ENCODE peak calls at places on chromosomes 11 and 22, in six cellular contexts. One of them, this sample, is unnamed.
A peak's percentile ranks its signal among the peaks of the same experiment; 100 is the strongest.

GRCh38 chr11:117837070-117837776 is 12.7 kb upstream of the FXYD2 start:
- DNase-seq in esophagus squamous epithelium: no peak
- DNase-seq in right lobe of liver: peak; percentile 33
- DNase-seq in heart left ventricle: peak; percentile 27
- DNase-seq in transverse colon: peak; percentile 6
- DNase-seq in K562: no peak
- DNase-seq in this sample: no peak

GRCh38 chr22:25698986-25699385 is 43.0 kb upstream of the MYO18B start:
- DNase-seq in esophagus squamous epithelium: no peak
- DNase-seq in transverse colon: no peak
- DNase-seq in right lobe of liver: no peak
- DNase-seq in heart left ventricle: no peak
- DNase-seq in K562: no peak
- DNase-seq in this sample: no peak

GRCh38 chr22:29842740-29843139 is 4.7 kb upstream of the ASCC2 start:
- DNase-seq in esophagus squamous epithelium: no peak
- DNase-seq in right lobe of liver: no peak
- DNase-seq in K562: no peak
- DNase-seq in heart left ventricle: no peak
- DNase-seq in transverse colon: no peak
- DNase-seq in this sample: peak; percentile 48

GRCh38 chr11:8814923-8815240 is 96.1 kb upstream of the AKIP1 start:
- DNase-seq in heart left ventricle: no peak
- DNase-seq in esophagus squamous epithelium: no peak
- DNase-seq in transverse colon: no peak
- DNase-seq in right lobe of liver: no peak
- DNase-seq in K562: no peak
- DNase-seq in this sample: no peak

GRCh38 chr22:26499188-26499703 is 13.0 kb downstream of the TFIP11 start:
- DNase-seq in K562: no peak
- DNase-seq in heart left ventricle: no peak
- DNase-seq in transverse colon: no peak
- DNase-seq in right lobe of liver: no peak
- DNase-seq in esophagus squamous epithelium: no peak
- DNase-seq in this sample: no peak

GRCh38 chr22:20131593-20131855 is at the start of gene ZDHHC8:
- DNase-seq in K562: peak; percentile 96
- DNase-seq in heart left ventricle: peak; percentile 59
- DNase-seq in transverse colon: peak; percentile 49
- DNase-seq in right lobe of liver: no peak
- DNase-seq in esophagus squamous epithelium: no peak
- DNase-seq in this sample: no peak

GRCh38 chr11:65793144-65793581 is 6.3 kb downstream of the OVOL1 start:
- DNase-seq in transverse colon: peak; percentile 88
- DNase-seq in K562: no peak
- DNase-seq in heart left ventricle: no peak
- DNase-seq in esophagus squamous epithelium: no peak
- DNase-seq in right lobe of liver: peak; percentile 84
- DNase-seq in this sample: peak; percentile 67

GRCh38 chr11:30938801-30939200 is 352.6 kb upstream of the MPPED2 start:
- DNase-seq in heart left ventricle: no peak
- DNase-seq in right lobe of liver: no peak
- DNase-seq in K562: no peak
- DNase-seq in transverse colon: no peak
- DNase-seq in esophagus squamous epithelium: no peak
- DNase-seq in this sample: no peak

GRCh38 chr11:71101046-71101445 is 151.3 kb downstream of the SHANK2 start:
- DNase-seq in right lobe of liver: no peak
- DNase-seq in esophagus squamous epithelium: no peak
- DNase-seq in heart left ventricle: no peak
- DNase-seq in K562: no peak
- DNase-seq in transverse colon: no peak
- DNase-seq in this sample: no peak

GRCh38 chr11:66842896-66843775 is at the start of gene RCE1:
- DNase-seq in right lobe of liver: peak; percentile 93
- DNase-seq in transverse colon: peak; percentile 91
- DNase-seq in K562: peak; percentile 94
- DNase-seq in heart left ventricle: peak; percentile 93
- DNase-seq in esophagus squamous epithelium: peak; percentile 56
- DNase-seq in this sample: peak; percentile 97

GRCh38 chr11:63567044-63567840 is 4.1 kb upstream of the PLAAT2 start:
- DNase-seq in transverse colon: peak; percentile 57
- DNase-seq in K562: peak; percentile 67
- DNase-seq in right lobe of liver: no peak
- DNase-seq in esophagus squamous epithelium: no peak
- DNase-seq in heart left ventricle: peak; percentile 46
- DNase-seq in this sample: peak; percentile 27

GRCh38 chr22:49481651-49482399 is 345.8 kb downstream of the BRD1 start:
- DNase-seq in heart left ventricle: no peak
- DNase-seq in right lobe of liver: no peak
- DNase-seq in K562: no peak
- DNase-seq in transverse colon: no peak
- DNase-seq in esophagus squamous epithelium: no peak
- DNase-seq in this sample: no peak

GRCh38 chr11:18490319-18490718 is 34.7 kb downstream of the LDHAL6A start:
- DNase-seq in esophagus squamous epithelium: no peak
- DNase-seq in heart left ventricle: no peak
- DNase-seq in right lobe of liver: no peak
- DNase-seq in K562: no peak
- DNase-seq in transverse colon: no peak
- DNase-seq in this sample: no peak

GRCh38 chr22:19591568-19591967 is 67.4 kb upstream of the CLDN5 start:
- DNase-seq in K562: peak; percentile 43
- DNase-seq in heart left ventricle: no peak
- DNase-seq in right lobe of liver: no peak
- DNase-seq in transverse colon: no peak
- DNase-seq in esophagus squamous epithelium: no peak
- DNase-seq in this sample: no peak

GRCh38 chr11:13776134-13776815 is 107.8 kb downstream of the FAR1 start:
- DNase-seq in esophagus squamous epithelium: no peak
- DNase-seq in transverse colon: no peak
- DNase-seq in right lobe of liver: no peak
- DNase-seq in K562: no peak
- DNase-seq in heart left ventricle: no peak
- DNase-seq in this sample: no peak

GRCh38 chr11:11740081-11740702 is 101.6 kb upstream of the USP47 start:
- DNase-seq in transverse colon: no peak
- DNase-seq in esophagus squamous epithelium: no peak
- DNase-seq in K562: no peak
- DNase-seq in heart left ventricle: no peak
- DNase-seq in right lobe of liver: no peak
- DNase-seq in this sample: no peak

GRCh38 chr22:26766510-26767350 is 109.3 kb downstream of the MIAT start:
- DNase-seq in transverse colon: no peak
- DNase-seq in K562: no peak
- DNase-seq in esophagus squamous epithelium: no peak
- DNase-seq in heart left ventricle: no peak
- DNase-seq in right lobe of liver: no peak
- DNase-seq in this sample: no peak

GRCh38 chr11:65546217-65546958 is 11.8 kb downstream of the LTBP3 start:
- DNase-seq in esophagus squamous epithelium: peak; percentile 73
- DNase-seq in K562: peak; percentile 97
- DNase-seq in transverse colon: peak; percentile 99
- DNase-seq in heart left ventricle: peak; percentile 82
- DNase-seq in right lobe of liver: peak; percentile 98
- DNase-seq in this sample: peak; percentile 98

GRCh38 chr11:29333993-29334780 is 682.6 kb downstream of the KCNA4 start:
- DNase-seq in heart left ventricle: no peak
- DNase-seq in esophagus squamous epithelium: no peak
- DNase-seq in K562: no peak
- DNase-seq in right lobe of liver: no peak
- DNase-seq in transverse colon: no peak
- DNase-seq in this sample: no peak

GRCh38 chr11:115199501-115199900 is 304.7 kb downstream of the CADM1 start:
- DNase-seq in right lobe of liver: no peak
- DNase-seq in esophagus squamous epithelium: no peak
- DNase-seq in transverse colon: no peak
- DNase-seq in K562: no peak
- DNase-seq in heart left ventricle: no peak
- DNase-seq in this sample: no peak

GRCh38 chr11:69524291-69524882 is 42.9 kb downstream of the LINC01488 start:
- DNase-seq in transverse colon: no peak
- DNase-seq in K562: peak; percentile 59
- DNase-seq in right lobe of liver: peak; percentile 31
- DNase-seq in esophagus squamous epithelium: no peak
- DNase-seq in heart left ventricle: no peak
- DNase-seq in this sample: no peak

GRCh38 chr11:17574141-17574798 is 27.2 kb downstream of the OTOG start:
- DNase-seq in esophagus squamous epithelium: no peak
- DNase-seq in heart left ventricle: no peak
- DNase-seq in K562: no peak
- DNase-seq in right lobe of liver: no peak
- DNase-seq in transverse colon: no peak
- DNase-seq in this sample: no peak

GRCh38 chr22:46581580-46582244 is 38.5 kb upstream of the GRAMD4 start:
- DNase-seq in right lobe of liver: peak; percentile 52
- DNase-seq in K562: no peak
- DNase-seq in heart left ventricle: peak; percentile 55
- DNase-seq in transverse colon: peak; percentile 59
- DNase-seq in esophagus squamous epithelium: no peak
- DNase-seq in this sample: no peak

GRCh38 chr11:73818838-73819237 is 31.2 kb downstream of the MRPL48 start:
- DNase-seq in transverse colon: no peak
- DNase-seq in right lobe of liver: no peak
- DNase-seq in heart left ventricle: no peak
- DNase-seq in K562: no peak
- DNase-seq in esophagus squamous epithelium: no peak
- DNase-seq in this sample: no peak

GRCh38 chr11:11760838-11761237 is 80.9 kb upstream of the USP47 start:
- DNase-seq in heart left ventricle: no peak
- DNase-seq in right lobe of liver: no peak
- DNase-seq in esophagus squamous epithelium: no peak
- DNase-seq in K562: no peak
- DNase-seq in transverse colon: no peak
- DNase-seq in this sample: no peak

GRCh38 chr11:64619811-64620285 is 28.8 kb downstream of the SLC22A12 start:
- DNase-seq in esophagus squamous epithelium: no peak
- DNase-seq in heart left ventricle: peak; percentile 42
- DNase-seq in transverse colon: peak; percentile 23
- DNase-seq in right lobe of liver: peak; percentile 67
- DNase-seq in K562: peak; percentile 63
- DNase-seq in this sample: no peak

GRCh38 chr22:20456722-20457076 is 19.1 kb upstream of the SCARF2 start:
- DNase-seq in esophagus squamous epithelium: no peak
- DNase-seq in transverse colon: no peak
- DNase-seq in K562: no peak
- DNase-seq in heart left ventricle: no peak
- DNase-seq in right lobe of liver: peak; percentile 26
- DNase-seq in this sample: no peak

GRCh38 chr22:49853981-49854791 is 542 bp downstream of the ZBED4 start:
- DNase-seq in K562: peak; percentile 77
- DNase-seq in heart left ventricle: peak; percentile 50
- DNase-seq in esophagus squamous epithelium: no peak
- DNase-seq in right lobe of liver: peak; percentile 67
- DNase-seq in transverse colon: peak; percentile 50
- DNase-seq in this sample: no peak

GRCh38 chr11:103699216-103699615 is 337.2 kb upstream of the DDI1 start:
- DNase-seq in right lobe of liver: no peak
- DNase-seq in transverse colon: no peak
- DNase-seq in K562: no peak
- DNase-seq in heart left ventricle: no peak
- DNase-seq in esophagus squamous epithelium: no peak
- DNase-seq in this sample: no peak
- H3K4me3 ChIP-seq in right lobe of liver: no peak overlapping the region
- H3K4me3 ChIP-seq in transverse colon: no peak overlapping the region
- H3K4me3 ChIP-seq in K562: no peak overlapping the region
- H3K4me3 ChIP-seq in heart left ventricle: no peak overlapping the region
- H3K4me3 ChIP-seq in esophagus squamous epithelium: no peak overlapping the region
- H3K4me3 ChIP-seq in this sample: no peak overlapping the region

GRCh38 chr11:68043349-68044144 is 4.7 kb downstream of the TCIRG1 start:
- DNase-seq in esophagus squamous epithelium: no peak
- DNase-seq in heart left ventricle: no peak
- DNase-seq in K562: peak; percentile 93
- DNase-seq in transverse colon: no peak
- DNase-seq in right lobe of liver: no peak
- DNase-seq in this sample: no peak
- TF ChIP-seq POLR2A in esophagus squamous epithelium: no peak
- TF ChIP-seq POLR2A in heart left ventricle: no peak
- TF ChIP-seq POLR2A in K562: peak; percentile 66
- TF ChIP-seq POLR2A in transverse colon: no peak
- TF ChIP-seq POLR2A in right lobe of liver: no peak
- TF ChIP-seq POLR2A in this sample: no peak

GRCh38 chr11:72349053-72349452 is 85.3 kb downstream of the CLPB start:
- DNase-seq in right lobe of liver: no peak
- DNase-seq in esophagus squamous epithelium: no peak
- DNase-seq in K562: no peak
- DNase-seq in transverse colon: no peak
- DNase-seq in heart left ventricle: no peak
- DNase-seq in this sample: no peak

GRCh38 chr11:72350752-72351151 is 83.6 kb downstream of the CLPB start:
- DNase-seq in K562: no peak
- DNase-seq in right lobe of liver: no peak
- DNase-seq in esophagus squamous epithelium: no peak
- DNase-seq in heart left ventricle: no peak
- DNase-seq in transverse colon: no peak
- DNase-seq in this sample: no peak

GRCh38 chr11:72348250-72348649 is 86.1 kb downstream of the CLPB start:
- DNase-seq in esophagus squamous epithelium: no peak
- DNase-seq in right lobe of liver: no peak
- DNase-seq in heart left ventricle: no peak
- DNase-seq in transverse colon: no peak
- DNase-seq in K562: no peak
- DNase-seq in this sample: no peak

GRCh38 chr11:72347691-72348090 is 86.6 kb downstream of the CLPB start:
- DNase-seq in transverse colon: no peak
- DNase-seq in heart left ventricle: no peak
- DNase-seq in esophagus squamous epithelium: no peak
- DNase-seq in right lobe of liver: no peak
- DNase-seq in K562: no peak
- DNase-seq in this sample: no peak

GRCh38 chr11:72349616-72350218 is 84.6 kb downstream of the CLPB start:
- DNase-seq in right lobe of liver: no peak
- DNase-seq in esophagus squamous epithelium: no peak
- DNase-seq in transverse colon: no peak
- DNase-seq in K562: no peak
- DNase-seq in heart left ventricle: peak; percentile 81
- DNase-seq in this sample: no peak
- H3K4me3 ChIP-seq in right lobe of liver: no peak overlapping the region
- H3K4me3 ChIP-seq in esophagus squamous epithelium: no peak overlapping the region
- H3K4me3 ChIP-seq in transverse colon: no peak overlapping the region
- H3K4me3 ChIP-seq in K562: no peak overlapping the region
- H3K4me3 ChIP-seq in heart left ventricle: no peak overlapping the region
- H3K4me3 ChIP-seq in this sample: no peak overlapping the region

DNA sequence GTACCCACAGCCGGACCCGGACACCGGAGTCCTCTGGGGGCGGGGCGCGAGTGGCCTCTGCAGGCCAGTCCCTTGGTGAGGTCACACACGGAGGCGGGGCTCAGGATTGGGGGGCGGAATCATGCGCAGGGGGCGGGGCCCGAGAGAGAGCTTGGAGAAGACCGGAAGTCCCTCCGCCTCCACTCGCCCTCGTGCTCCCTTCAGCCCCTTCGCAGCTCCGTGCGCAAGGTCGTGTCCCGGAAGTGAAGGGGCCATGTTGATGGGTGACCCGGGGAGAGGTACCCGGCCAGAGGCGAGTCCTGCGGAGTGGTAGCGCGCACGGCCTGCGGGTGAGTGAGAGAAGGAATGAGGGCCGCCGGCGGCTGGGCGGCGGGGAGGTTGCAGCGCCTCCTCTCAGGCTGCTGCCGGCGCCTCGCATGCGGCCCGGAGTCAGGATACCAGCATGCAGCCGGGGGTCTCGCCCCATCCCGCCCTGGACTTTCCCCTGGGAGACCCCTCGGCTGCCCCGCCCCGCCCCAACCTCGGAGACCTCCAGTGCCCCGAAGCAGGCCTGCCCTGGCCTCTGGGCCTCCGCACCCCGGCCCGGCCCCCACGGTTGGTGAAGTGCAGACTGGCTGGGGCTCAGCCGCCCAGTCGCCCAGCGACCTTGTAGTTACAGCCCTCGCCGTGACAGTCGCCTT is at the start of gene MIEF1:
- DNase-seq in heart left ventricle: peak; percentile 99
- DNase-seq in right lobe of liver: peak; percentile 99
- DNase-seq in K562: peak; percentile 88
- DNase-seq in transverse colon: peak; percentile 99
- DNase-seq in esophagus squamous epithelium: peak; percentile 88
- DNase-seq in this sample: peak; percentile 99
- TF ChIP-seq POLR2A in heart left ventricle: no peak
- TF ChIP-seq POLR2A in right lobe of liver: peak; percentile 51
- TF ChIP-seq POLR2A in K562: peak; percentile 73
- TF ChIP-seq POLR2A in transverse colon: peak; percentile 53
- TF ChIP-seq POLR2A in esophagus squamous epithelium: no peak
- TF ChIP-seq POLR2A in this sample: no peak

This sample was measured in lower leg skin.